ENCODE peak calls at places on chromosomes 6 and 20, in ten cellular contexts. F, N, P, E, Q, D, H, I, K and C are unnamed samples.

GRCh38 chr6:24911983-24912382 is 23.8 kb downstream of the RIPOR2 start:
- DNase-seq in F (no peak), N (no peak), P (no peak), E (no peak), Q (no peak), D (no peak), H (no peak), I (no peak), K (no peak), C (no peak)

GRCh38 chr20:2237059-2237458 is 58.7 kb upstream of the TGM3 start:
- DNase-seq in F (no peak), N (no peak), P (no peak), E (peak), Q (no peak), D (peak), H (peak), I (peak), K (peak), C (no peak)

GRCh38 chr20:5727018-5727515 is 23.1 kb upstream of the SHLD1 start:
- DNase-seq in F (no peak), N (no peak), P (no peak), E (no peak), Q (no peak), D (no peak), H (no peak), I (no peak), K (no peak), C (no peak)

GRCh38 chr6:63824722-63825121 is 189.1 kb downstream of the PHF3 start:
- DNase-seq in F (no peak), N (no peak), P (no peak), E (no peak), Q (no peak), D (no peak), H (no peak), I (no peak), K (no peak), C (no peak)

GRCh38 chr20:35791823-35792222 is 20.0 kb downstream of the PHF20 start:
- DNase-seq in F (no peak), N (no peak), P (no peak), E (no peak), Q (peak), D (no peak), H (no peak), I (no peak), K (no peak), C (no peak)

GRCh38 chr6:75499640-75500039 is 6.0 kb upstream of the FILIP1 start:
- DNase-seq in F (no peak), N (no peak), P (no peak), E (no peak), Q (no peak), D (no peak), H (no peak), I (no peak), K (no peak), C (no peak)

GRCh38 chr6:24720131-24720603 is 1.2 kb upstream of the C6orf62 start:
- DNase-seq in F (peak), N (peak), P (peak), E (peak), Q (peak), D (peak), H (peak), I (peak), K (no peak), C (peak)

GRCh38 chr6:146543940-146544661 is 468 bp downstream of the RAB32 start:
- DNase-seq in F (peak), N (peak), P (peak), E (peak), Q (peak), D (peak), H (peak), I (no peak), K (peak), C (peak)

GRCh38 chr6:143928853-143929252 is 64.6 kb downstream of the ZC2HC1B start:
- DNase-seq in F (no peak), N (no peak), P (no peak), E (no peak), Q (no peak), D (no peak), H (no peak), I (no peak), K (no peak), C (no peak)

GRCh38 chr20:56949318-56949717 is 317.1 kb downstream of the BMP7 start:
- DNase-seq in F (no peak), N (no peak), P (peak), E (no peak), Q (no peak), D (no peak), H (no peak), I (no peak), K (no peak), C (no peak)

GRCh38 chr20:46979603-46980241 is 85.1 kb downstream of the EYA2 start:
- DNase-seq in F (no peak), N (no peak), P (no peak), E (no peak), Q (no peak), D (no peak), H (no peak), I (no peak), K (no peak), C (no peak)

GRCh38 chr6:114403858-114404257 is 61.0 kb upstream of the HS3ST5 start:
- DNase-seq in F (no peak), N (no peak), P (no peak), E (no peak), Q (no peak), D (no peak), H (no peak), I (no peak), K (no peak), C (no peak)

GRCh38 chr6:4637691-4638433 is 138.3 kb upstream of the CDYL start:
- DNase-seq in F (no peak), N (no peak), P (peak), E (no peak), Q (no peak), D (no peak), H (no peak), I (no peak), K (no peak), C (no peak)

GRCh38 chr20:29409833-29410804 is 1847.3 kb upstream of the DEFB115 start:
- DNase-seq in F (no peak), N (no peak), P (no peak), E (no peak), Q (no peak), D (no peak), H (no peak), I (no peak), K (no peak), C (no peak)

GRCh38 chr20:62567246-62568044 is 74.9 kb upstream of the SLCO4A1 start:
- DNase-seq in F (no peak), N (no peak), P (no peak), E (no peak), Q (no peak), D (no peak), H (no peak), I (no peak), K (no peak), C (no peak)

GRCh38 chr6:163994566-163994965 is 580.0 kb downstream of the QKI start:
- DNase-seq in F (no peak), N (no peak), P (no peak), E (no peak), Q (no peak), D (no peak), H (no peak), I (no peak), K (no peak), C (no peak)

GRCh38 chr20:22390543-22390903 is 193.8 kb downstream of the FOXA2 start:
- DNase-seq in F (no peak), N (no peak), P (no peak), E (no peak), Q (no peak), D (no peak), H (no peak), I (no peak), K (no peak), C (no peak)

GRCh38 chr6:53424300-53424699 is 75.5 kb upstream of the ELOVL5 start:
- DNase-seq in F (no peak), N (no peak), P (no peak), E (no peak), Q (no peak), D (no peak), H (no peak), I (no peak), K (no peak), C (no peak)

GRCh38 chr6:145551164-145551563 is 184.2 kb downstream of the EPM2A start:
- DNase-seq in F (no peak), N (no peak), P (no peak), E (no peak), Q (no peak), D (no peak), H (no peak), I (no peak), K (no peak), C (no peak)

GRCh38 chr6:163860194-163861081 is 445.9 kb downstream of the QKI start:
- DNase-seq in F (no peak), N (no peak), P (peak), E (no peak), Q (no peak), D (no peak), H (no peak), I (no peak), K (no peak), C (no peak)

GRCh38 chr20:59634435-59635005 is 30.2 kb downstream of the PHACTR3 start:
- DNase-seq in F (no peak), N (no peak), P (no peak), E (no peak), Q (no peak), D (peak), H (no peak), I (no peak), K (no peak), C (peak)

GRCh38 chr20:4469910-4470309 is 251.8 kb upstream of the PRND start:
- DNase-seq in F (no peak), N (no peak), P (no peak), E (no peak), Q (no peak), D (no peak), H (no peak), I (no peak), K (no peak), C (no peak)

GRCh38 chr6:20718705-20719653 is 184.7 kb downstream of the CDKAL1 start:
- DNase-seq in F (no peak), N (no peak), P (no peak), E (no peak), Q (no peak), D (no peak), H (no peak), I (no peak), K (no peak), C (no peak)

GRCh38 chr6:131682427-131682826 is 18.8 kb downstream of the OR2A4 start:
- DNase-seq in F (no peak), N (no peak), P (no peak), E (no peak), Q (no peak), D (no peak), H (no peak), I (no peak), K (no peak), C (no peak)

GRCh38 chr6:111269401-111269970 is 182.2 kb downstream of the SLC16A10 start:
- DNase-seq in F (no peak), N (no peak), P (no peak), E (no peak), Q (no peak), D (no peak), H (no peak), I (no peak), K (no peak), C (no peak)

GRCh38 chr20:53530440-53530839 is 63.2 kb downstream of the ZNF217 start:
- DNase-seq in F (no peak), N (no peak), P (no peak), E (no peak), Q (no peak), D (no peak), H (no peak), I (no peak), K (no peak), C (no peak)

GRCh38 chr6:49384913-49385312 is 78.1 kb downstream of the MMUT start:
- DNase-seq in F (no peak), N (no peak), P (no peak), E (no peak), Q (no peak), D (no peak), H (no peak), I (no peak), K (no peak), C (no peak)

GRCh38 chr6:117270121-117270959 is 5.0 kb downstream of the VGLL2 start:
- DNase-seq in F (no peak), N (no peak), P (no peak), E (no peak), Q (no peak), D (no peak), H (no peak), I (no peak), K (no peak), C (no peak)

GRCh38 chr6:74277749-74278148 is 581.7 kb downstream of the CD109 start:
- DNase-seq in F (no peak), N (no peak), P (no peak), E (no peak), Q (no peak), D (no peak), H (no peak), I (no peak), K (no peak), C (no peak)

GRCh38 chr6:118660218-118660569 is 8.8 kb upstream of the CEP85L start:
- DNase-seq in F (no peak), N (no peak), P (peak), E (no peak), Q (no peak), D (no peak), H (no peak), I (no peak), K (no peak), C (no peak)

GRCh38 chr6:106476326-106477105 is 116.0 kb downstream of the CRYBG1 start:
- DNase-seq in F (no peak), N (no peak), P (no peak), E (no peak), Q (no peak), D (no peak), H (no peak), I (no peak), K (no peak), C (no peak)

GRCh38 chr6:1611322-1611571 is 1.5 kb downstream of the FOXC1 start:
- DNase-seq in F (no peak), N (no peak), P (no peak), E (no peak), Q (no peak), D (no peak), H (no peak), I (no peak), K (no peak), C (no peak)

DNA sequence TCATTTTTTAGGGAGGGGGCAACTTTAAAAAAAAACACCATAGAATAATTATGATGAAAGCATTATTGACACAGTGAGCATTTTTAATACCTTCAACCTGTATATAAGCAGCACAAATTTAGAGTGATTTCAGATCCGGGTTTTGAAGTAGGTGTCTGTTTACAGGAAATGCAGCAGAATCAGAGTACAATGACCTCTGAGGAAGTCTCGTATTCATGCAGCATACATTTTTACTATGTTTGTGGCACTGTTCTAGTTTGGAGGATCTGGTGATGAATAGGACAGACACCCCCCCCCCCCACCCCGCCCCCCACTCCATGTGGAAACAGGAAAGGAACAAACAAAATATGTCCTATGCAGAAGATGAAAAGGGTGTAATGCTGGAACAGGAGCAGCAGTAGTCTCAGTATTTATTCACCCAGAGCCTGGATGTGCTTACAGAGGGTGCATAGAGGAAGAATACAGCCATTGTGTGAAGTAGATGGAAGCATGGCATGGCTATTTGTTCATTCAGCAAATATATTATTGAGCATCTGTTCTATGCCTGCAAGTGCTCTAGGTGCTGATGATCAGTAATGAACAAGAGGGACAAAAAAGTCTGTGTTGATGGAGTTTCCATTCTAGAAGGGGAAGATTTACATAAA is 19.7 kb downstream of the VAPB start:
- DNase-seq in F (no peak), N (peak), P (no peak), E (no peak), Q (no peak), D (no peak), H (no peak), I (no peak), K (no peak), C (no peak)
- TF ChIP-seq POLR2A in F (no peak), N (no peak), P (no peak), E (no peak), Q (no peak), D (no peak), H (no peak), I (no peak), K (no peak), C (no peak)

DNA sequence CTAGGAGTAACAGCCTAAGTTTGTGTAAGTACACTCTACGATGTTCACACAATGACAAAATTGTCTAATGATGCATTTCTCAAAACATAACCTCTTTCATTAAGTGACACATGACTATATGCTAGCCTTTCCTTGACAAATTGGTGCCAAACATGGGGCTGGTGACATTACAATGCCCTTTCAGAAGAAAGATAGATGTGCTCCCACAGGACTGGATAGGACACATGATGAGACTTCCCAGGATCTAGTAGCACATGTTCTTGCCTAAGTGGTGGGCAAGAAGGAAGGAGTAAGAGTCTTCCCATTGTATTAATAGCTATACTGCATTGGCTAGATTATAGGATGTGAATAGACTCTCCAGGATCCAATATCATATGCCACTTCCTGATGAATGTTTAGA is 21.5 kb downstream of the ZKSCAN3 start:
- DNase-seq in F (no peak), N (no peak), P (no peak), E (no peak), Q (no peak), D (no peak), H (no peak), I (no peak), K (no peak), C (no peak)
- H3K27ac ChIP-seq in F (no peak), N (no peak), P (no peak), E (no peak), Q (no peak), D (no peak), H (no peak), I (no peak), K (no peak), C (no peak)

GRCh38 chr6:138034229-138034628 is 73.0 kb downstream of the PERP start:
- DNase-seq in F (no peak), N (peak), P (no peak), E (no peak), Q (no peak), D (no peak), H (no peak), I (no peak), K (no peak), C (no peak)

GRCh38 chr6:138036955-138037592 is 70.1 kb downstream of the PERP start:
- DNase-seq in F (no peak), N (no peak), P (no peak), E (no peak), Q (no peak), D (no peak), H (no peak), I (no peak), K (no peak), C (no peak)

GRCh38 chr6:138032571-138032970 is 74.6 kb downstream of the PERP start:
- DNase-seq in F (no peak), N (no peak), P (no peak), E (no peak), Q (no peak), D (no peak), H (no peak), I (no peak), K (no peak), C (no peak)

GRCh38 chr6:138036111-138036510 is 71.1 kb downstream of the PERP start:
- DNase-seq in F (no peak), N (no peak), P (no peak), E (peak), Q (no peak), D (peak), H (peak), I (no peak), K (no peak), C (no peak)

DNA sequence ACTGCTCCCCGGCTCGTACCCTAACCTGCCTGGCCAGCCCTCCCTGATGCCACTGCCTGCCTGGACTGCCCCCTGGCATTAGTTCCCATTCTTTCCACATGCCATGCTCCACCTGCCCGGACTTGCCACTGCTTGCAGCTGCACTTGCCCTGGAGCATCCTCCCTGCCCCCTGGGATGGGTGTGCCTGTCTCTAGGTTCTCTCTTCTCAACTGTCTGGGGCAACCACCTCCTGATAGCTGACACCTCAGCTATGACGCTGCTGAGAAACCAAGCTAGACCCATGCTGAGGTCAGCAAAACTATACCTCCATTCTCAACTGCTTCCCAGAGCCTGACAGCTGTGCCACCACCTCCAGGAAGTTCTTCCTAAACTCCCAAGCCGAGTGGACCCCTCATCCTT is 72.1 kb downstream of the PERP start:
- DNase-seq in F (no peak), N (no peak), P (no peak), E (no peak), Q (no peak), D (no peak), H (peak), I (no peak), K (no peak), C (no peak)
- TF ChIP-seq EP300 in F (no peak), N (no peak), P (no peak), E (no peak), Q (no peak), D (no peak), H (no peak), I (no peak), K (no peak), C (no peak)

DNA sequence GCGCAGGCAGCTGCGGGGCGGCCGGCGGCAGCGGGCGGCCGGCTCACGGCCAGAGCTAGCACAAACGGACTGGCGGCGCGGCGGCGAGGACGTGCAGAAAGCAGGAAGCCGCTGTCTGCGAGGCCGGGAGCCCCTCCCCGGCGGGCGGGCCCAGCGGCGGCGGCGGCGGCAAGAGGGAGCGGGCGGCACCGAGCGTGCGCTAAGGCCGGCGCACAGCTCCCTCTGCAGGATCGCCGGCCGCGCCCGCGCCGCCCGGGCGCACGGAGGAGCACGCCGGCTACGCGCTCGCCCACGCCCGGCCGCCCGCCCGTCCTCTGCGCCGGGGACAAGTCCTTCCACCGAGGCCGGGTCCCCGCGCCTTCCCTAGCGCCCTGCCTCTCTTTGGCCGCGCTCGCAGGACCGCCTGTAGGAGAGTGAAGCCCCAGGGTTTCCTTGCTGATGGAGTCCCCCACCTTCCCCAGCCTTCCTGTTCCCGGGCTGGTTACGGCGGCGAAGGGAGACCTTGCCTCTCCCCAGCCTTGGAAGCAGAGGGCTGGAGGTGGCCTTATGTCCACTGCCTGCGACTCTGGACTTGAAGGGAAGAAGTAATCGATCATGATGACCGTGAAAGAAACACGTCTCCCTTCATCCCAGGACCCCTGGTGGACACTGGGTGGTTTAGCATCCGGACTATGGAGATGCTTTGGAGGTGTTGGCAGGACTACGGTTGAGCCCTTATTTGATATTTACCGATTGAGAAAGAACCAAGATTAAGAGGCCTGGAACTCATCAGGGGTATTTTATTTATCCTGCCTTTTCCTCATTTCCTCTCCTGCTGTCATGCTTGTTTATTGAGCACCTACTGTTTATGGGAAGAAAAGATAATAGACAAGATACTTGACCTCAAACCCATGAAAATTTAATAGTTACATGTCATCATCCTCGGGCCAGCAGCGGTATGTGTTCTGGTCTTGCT is at the start of gene PREP:
- DNase-seq in F (peak), N (peak), P (peak), E (peak), Q (peak), D (peak), H (peak), I (peak), K (peak), C (peak)
- TF ChIP-seq POLR2A in F (peak), N (peak), P (peak), E (no peak), Q (peak), D (no peak), H (peak), I (no peak), K (peak), C (no peak)

GRCh38 chr6:168742146-168742782 is 301.3 kb downstream of the SMOC2 start:
- DNase-seq in F (no peak), N (no peak), P (no peak), E (no peak), Q (no peak), D (no peak), H (no peak), I (no peak), K (no peak), C (no peak)
- H3K27ac ChIP-seq in F (no peak), N (no peak), P (no peak), E (no peak), Q (no peak), D (no peak), H (no peak), I (no peak), K (no peak), C (no peak)

GRCh38 chr6:140105857-140106256 is 731.4 kb upstream of the CITED2 start:
- DNase-seq in F (peak), N (peak), P (peak), E (no peak), Q (no peak), D (no peak), H (no peak), I (no peak), K (no peak), C (no peak)
- TF ChIP-seq EP300 in F (no peak), N (no peak), P (no peak), E (no peak), Q (no peak), D (no peak), H (no peak), I (no peak), K (no peak), C (no peak)